ENCODE peak calls at places on chromosomes 11 and 22, in six cellular contexts. Z is substantia nigra; L is HCT116; P is fibroblast of lung; V is CD4-positive, alpha-beta memory T cell; R is heart right ventricle. H is an unnamed sample.

GRCh38 chr22:33513388-33514336 is 406.6 kb downstream of the LARGE1 start:
- DNase-seq in Z (no peak), L (no peak), P (peak), V (no peak), R (no peak), H (no peak)

GRCh38 chr11:85279267-85279666 is 347.9 kb downstream of the DLG2 start:
- DNase-seq in Z (no peak), L (no peak), P (no peak), V (no peak), R (no peak), H (no peak)

GRCh38 chr11:70528794-70529580 is 130.7 kb downstream of the CTTN start:
- DNase-seq in Z (no peak), L (no peak), P (no peak), V (no peak), R (no peak), H (no peak)

GRCh38 chr22:21711851-21712250 is 23.7 kb downstream of the YPEL1 start:
- DNase-seq in Z (no peak), L (no peak), P (no peak), V (no peak), R (no peak), H (no peak)

GRCh38 chr11:75814369-75814685 is 683 bp upstream of the UVRAG start:
- DNase-seq in Z (no peak), L (no peak), P (no peak), V (no peak), R (no peak), H (no peak)

GRCh38 chr11:130802567-130802966 is 113.7 kb downstream of the SNX19 start:
- DNase-seq in Z (no peak), L (no peak), P (no peak), V (no peak), R (no peak), H (no peak)

GRCh38 chr22:19213496-19214473 is 35.2 kb upstream of the SLC25A1 start:
- DNase-seq in Z (peak), L (no peak), P (peak), V (no peak), R (no peak), H (no peak)

GRCh38 chr11:78653294-78653909 is 78.7 kb upstream of the NARS2 start:
- DNase-seq in Z (no peak), L (no peak), P (no peak), V (no peak), R (no peak), H (no peak)

GRCh38 chr11:93189462-93189861 is 8.3 kb downstream of the SLC36A4 start:
- DNase-seq in Z (no peak), L (no peak), P (no peak), V (no peak), R (no peak), H (no peak)

GRCh38 chr11:134397304-134398078 is 14.6 kb downstream of the B3GAT1 start:
- DNase-seq in Z (no peak), L (no peak), P (no peak), V (no peak), R (no peak), H (no peak)

GRCh38 chr22:25202290-25202921 is 2.7 kb downstream of the CRYBB3 start:
- DNase-seq in Z (peak), L (peak), P (peak), V (no peak), R (peak), H (no peak)

GRCh38 chr11:61075891-61076290 is 26.4 kb upstream of the CD5 start:
- DNase-seq in Z (peak), L (no peak), P (peak), V (peak), R (no peak), H (no peak)

GRCh38 chr11:61417670-61418069 is 12.1 kb downstream of the CPSF7 start:
- DNase-seq in Z (no peak), L (no peak), P (peak), V (no peak), R (no peak), H (no peak)

GRCh38 chr22:29842740-29843139 is 4.7 kb upstream of the ASCC2 start:
- DNase-seq in Z (no peak), L (no peak), P (peak), V (no peak), R (no peak), H (no peak)

GRCh38 chr11:108562746-108563581 is 30.6 kb downstream of the EXPH5 start:
- DNase-seq in Z (no peak), L (no peak), P (no peak), V (no peak), R (no peak), H (no peak)

GRCh38 chr11:126817096-126817495 is 183.5 kb downstream of the KIRREL3 start:
- DNase-seq in Z (no peak), L (no peak), P (no peak), V (no peak), R (no peak), H (no peak)

GRCh38 chr11:120228794-120229384 is 11.1 kb upstream of the POU2F3 start:
- DNase-seq in Z (no peak), L (no peak), P (no peak), V (no peak), R (no peak), H (no peak)

GRCh38 chr11:118806400-118806799 is 15.4 kb upstream of the DDX6 start:
- DNase-seq in Z (no peak), L (no peak), P (no peak), V (no peak), R (no peak), H (no peak)

GRCh38 chr11:61079416-61080150 is 22.7 kb upstream of the CD5 start:
- DNase-seq in Z (no peak), L (no peak), P (no peak), V (peak), R (no peak), H (no peak)

GRCh38 chr22:24465566-24465965 is 29.6 kb upstream of the UPB1 start:
- DNase-seq in Z (no peak), L (peak), P (peak), V (no peak), R (no peak), H (no peak)

GRCh38 chr11:17352925-17353227 is 1.3 kb downstream of the NCR3LG1 start:
- DNase-seq in Z (peak), L (no peak), P (peak), V (peak), R (peak), H (no peak)

GRCh38 chr22:50717709-50718351 is 20.2 kb upstream of the ACR start:
- DNase-seq in Z (peak), L (no peak), P (no peak), V (no peak), R (no peak), H (no peak)

GRCh38 chr11:69157156-69157821 is 1.6 kb downstream of the SMIM38 start:
- DNase-seq in Z (peak), L (no peak), P (peak), V (no peak), R (peak), H (no peak)

GRCh38 chr11:96033569-96033968 is 109.7 kb upstream of the MTMR2 start:
- DNase-seq in Z (peak), L (no peak), P (no peak), V (no peak), R (no peak), H (no peak)

GRCh38 chr11:61007383-61007970 is 36.0 kb downstream of the CD6 start:
- DNase-seq in Z (no peak), L (no peak), P (no peak), V (peak), R (no peak), H (no peak)

GRCh38 chr11:130772266-130773227 is 143.7 kb downstream of the SNX19 start:
- DNase-seq in Z (no peak), L (no peak), P (peak), V (no peak), R (no peak), H (no peak)

GRCh38 chr11:57462597-57462996 is 2.3 kb downstream of the RTN4RL2 start:
- DNase-seq in Z (no peak), L (no peak), P (no peak), V (no peak), R (no peak), H (no peak)

GRCh38 chr22:38177926-38178604 is 3.6 kb downstream of the PLA2G6 start:
- DNase-seq in Z (peak), L (peak), P (peak), V (no peak), R (no peak), H (no peak)

GRCh38 chr11:121464352-121464946 is 11.7 kb upstream of the SORL1-AS1 start:
- DNase-seq in Z (peak), L (peak), P (peak), V (peak), R (peak), H (no peak)

GRCh38 chr11:35334385-35335090 is 84.8 kb downstream of the SLC1A2 start:
- DNase-seq in Z (no peak), L (no peak), P (no peak), V (peak), R (no peak), H (no peak)

GRCh38 chr11:44589301-44589700 is 23.8 kb downstream of the CD82 start:
- DNase-seq in Z (peak), L (no peak), P (peak), V (no peak), R (no peak), H (no peak)

GRCh38 chr22:21457023-21457787 is 10.0 kb upstream of the TMEM191C start:
- DNase-seq in Z (no peak), L (no peak), P (peak), V (no peak), R (no peak), H (no peak)

GRCh38 chr11:127789887-127790286 is 789.3 kb upstream of the KIRREL3 start:
- DNase-seq in Z (no peak), L (no peak), P (no peak), V (no peak), R (no peak), H (no peak)

GRCh38 chr22:29268511-29269229 is 602 bp downstream of the EWSR1 start:
- DNase-seq in Z (peak), L (peak), P (peak), V (peak), R (peak), H (no peak)

GRCh38 chr11:73361953-73362776 is 14.0 kb upstream of the RELT start:
- DNase-seq in Z (no peak), L (peak), P (no peak), V (no peak), R (no peak), H (no peak)

GRCh38 chr11:69297926-69298777 is 4.2 kb downstream of the MYEOV start:
- DNase-seq in Z (peak), L (peak), P (peak), V (peak), R (peak), H (peak)

DNA sequence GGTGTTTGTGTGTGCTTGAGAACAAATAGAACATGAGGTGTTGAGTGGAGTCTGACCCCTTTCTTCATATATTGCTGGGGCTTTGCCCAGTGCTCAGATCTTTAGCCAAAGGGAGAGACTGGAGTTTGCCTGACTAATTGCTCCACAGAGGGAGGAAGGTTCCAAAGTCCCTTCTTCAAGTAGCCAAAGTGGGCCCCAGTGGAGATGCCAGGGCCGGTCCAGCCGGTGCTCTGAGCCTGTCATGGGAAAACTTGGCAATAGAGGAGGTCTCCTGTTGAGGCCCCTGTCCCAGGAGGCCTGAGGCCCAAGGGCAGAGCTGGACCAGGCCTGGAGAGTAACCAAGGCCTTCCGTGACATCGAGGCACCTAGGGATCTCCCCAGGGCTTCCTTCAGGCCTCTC is 112.3 kb downstream of the DSCAML1 start:
- DNase-seq in Z (no peak), L (no peak), P (no peak), V (no peak), R (no peak), H (no peak)
- H3K27ac ChIP-seq in Z (peak), L (no peak), P (no peak), V (no peak), R (no peak), H (no peak)

GRCh38 chr11:104957280-104957679 is 11.1 kb downstream of the CASP4 start:
- DNase-seq in Z (no peak), L (no peak), P (no peak), V (no peak), R (no peak), H (no peak)

GRCh38 chr11:104956528-104956927 is 11.8 kb downstream of the CASP4 start:
- DNase-seq in Z (no peak), L (no peak), P (no peak), V (no peak), R (no peak), H (no peak)
- H3K27ac ChIP-seq in Z (no peak), L (no peak), P (no peak), V (no peak), R (no peak), H (no peak)

DNA sequence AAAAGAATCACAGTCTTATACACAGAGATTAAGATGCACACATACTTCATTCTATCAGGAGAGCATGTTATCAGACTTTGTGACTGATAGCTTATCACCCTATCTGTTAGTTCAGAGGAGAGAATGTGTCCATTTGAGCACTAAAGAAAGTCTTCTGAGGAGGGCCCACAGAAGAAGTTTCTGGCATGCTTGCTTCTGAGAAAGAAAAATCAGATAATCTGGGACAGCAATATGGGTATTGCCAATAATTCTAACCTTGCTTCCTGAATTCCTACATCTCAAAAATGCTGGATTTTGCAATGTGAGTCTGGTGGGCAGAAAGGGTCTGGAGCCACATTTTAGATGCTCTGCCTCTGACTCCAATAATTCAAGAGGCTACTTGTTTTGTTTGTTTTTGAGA is 128.9 kb downstream of the RBFOX2 start:
- DNase-seq in Z (no peak), L (no peak), P (no peak), V (no peak), R (no peak), H (no peak)
- H3K27ac ChIP-seq in Z (no peak), L (no peak), P (no peak), V (no peak), R (no peak), H (no peak)

GRCh38 chr11:67055812-67056211 is 835 bp upstream of the RHOD start:
- DNase-seq in Z (no peak), L (no peak), P (no peak), V (no peak), R (no peak), H (no peak)
- H3K27ac ChIP-seq in Z (no peak), L (peak), P (no peak), V (no peak), R (peak), H (peak)

DNA sequence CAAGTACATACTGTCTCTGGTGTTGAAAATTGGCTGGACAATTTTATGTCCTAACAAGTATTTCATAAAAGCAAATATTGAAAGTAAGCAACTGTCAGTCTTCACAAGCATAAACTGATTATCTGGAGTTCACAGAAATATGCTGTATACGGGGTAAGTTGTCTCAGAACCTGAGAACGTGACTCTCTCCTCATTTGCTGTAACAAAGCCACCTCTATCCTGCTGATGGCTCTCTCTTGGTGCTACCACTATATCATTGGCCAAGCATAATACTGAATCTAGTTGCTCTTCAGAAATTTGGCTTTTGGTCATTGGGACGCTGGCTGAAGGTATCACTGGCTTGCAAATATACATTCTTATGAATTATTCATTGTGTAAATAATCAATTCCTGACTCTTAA is 1078.0 kb downstream of the LRRC4C start:
- DNase-seq in Z (no peak), L (no peak), P (no peak), V (no peak), R (no peak), H (no peak)
- H3K27ac ChIP-seq in Z (no peak), L (no peak), P (no peak), V (no peak), R (no peak), H (no peak)

GRCh38 chr11:64870893-64871849 is 7.2 kb downstream of the EHD1 start:
- DNase-seq in Z (no peak), L (no peak), P (no peak), V (no peak), R (no peak), H (no peak)

GRCh38 chr11:64869571-64870175 is 8.7 kb downstream of the EHD1 start:
- DNase-seq in Z (no peak), L (no peak), P (no peak), V (no peak), R (no peak), H (no peak)

GRCh38 chr11:64867748-64868462 is 10.5 kb downstream of the EHD1 start:
- DNase-seq in Z (no peak), L (no peak), P (no peak), V (no peak), R (no peak), H (no peak)

GRCh38 chr11:64868904-64869570 is 9.4 kb downstream of the EHD1 start:
- DNase-seq in Z (peak), L (no peak), P (peak), V (peak), R (peak), H (no peak)

DNA sequence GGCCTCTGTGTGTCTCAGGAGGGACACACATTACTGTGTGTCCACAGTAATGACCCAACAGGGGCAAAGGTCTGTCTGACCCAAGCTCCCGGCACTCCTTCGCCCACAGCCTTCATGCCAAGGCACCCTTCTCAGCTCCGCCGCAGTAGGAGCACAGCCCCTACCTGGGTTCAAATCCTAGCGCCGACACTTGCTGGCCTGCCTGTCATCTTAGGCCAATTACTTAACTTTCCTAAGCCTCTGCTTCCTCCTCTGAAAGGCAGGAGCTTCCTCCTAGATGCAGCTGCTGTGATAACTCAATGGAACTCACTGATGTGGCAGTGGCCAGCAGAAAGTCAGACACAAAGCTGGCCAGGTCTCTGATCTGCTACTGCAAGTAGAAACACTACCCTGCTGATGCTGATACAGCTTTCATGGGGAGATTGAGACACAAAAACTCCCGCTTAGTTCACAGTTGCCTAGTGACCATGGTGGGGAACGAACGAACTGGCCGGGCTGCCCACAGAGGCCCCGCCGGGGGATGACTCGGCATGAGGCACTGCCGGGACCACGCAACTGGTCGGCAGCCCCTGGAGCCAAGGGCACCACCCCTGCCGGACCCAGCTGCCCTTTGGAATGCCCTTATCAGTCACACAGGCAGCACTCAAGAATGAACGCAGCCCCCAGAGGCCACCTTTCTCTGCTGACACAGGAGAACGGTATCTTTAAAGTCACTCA is 8.1 kb downstream of the EHD1 start:
- DNase-seq in Z (peak), L (no peak), P (peak), V (no peak), R (no peak), H (no peak)
- H3K27ac ChIP-seq in Z (peak), L (peak), P (peak), V (peak), R (peak), H (peak)

GRCh38 chr11:59187020-59187419 is 15.1 kb downstream of the DTX4 start:
- DNase-seq in Z (no peak), L (no peak), P (no peak), V (no peak), R (no peak), H (no peak)

GRCh38 chr11:59191095-59191494 is 19.2 kb downstream of the DTX4 start:
- DNase-seq in Z (no peak), L (no peak), P (no peak), V (no peak), R (no peak), H (no peak)

GRCh38 chr11:59189986-59190385 is 18.1 kb downstream of the DTX4 start:
- DNase-seq in Z (no peak), L (no peak), P (no peak), V (no peak), R (no peak), H (no peak)

GRCh38 chr11:59187587-59187986 is 15.7 kb downstream of the DTX4 start:
- DNase-seq in Z (peak), L (no peak), P (peak), V (no peak), R (peak), H (no peak)

GRCh38 chr11:59188954-59189353 is 17.0 kb downstream of the DTX4 start:
- DNase-seq in Z (no peak), L (no peak), P (no peak), V (no peak), R (no peak), H (no peak)
- H3K27ac ChIP-seq in Z (no peak), L (no peak), P (no peak), V (no peak), R (no peak), H (no peak)

H was measured in thoracic aorta.